ENCODE peak calls at places on chromosomes 5 and 9, in five cellular contexts. One of them, this sample, is unnamed.

GRCh38 chr9:6488395-6488794 is 75.4 kb downstream of the UHRF2 start:
- DNase-seq in A549: no peak
- DNase-seq in progenitor cell of endocrine pancreas: no peak
- DNase-seq in NCI-H345: no peak
- DNase-seq in cerebellar cortex: peak
- DNase-seq in this sample: no peak

GRCh38 chr5:167460449-167461020 is 830.9 kb upstream of the WWC1 start:
- DNase-seq in progenitor cell of endocrine pancreas: no peak
- DNase-seq in A549: no peak
- DNase-seq in NCI-H345: no peak
- DNase-seq in cerebellar cortex: no peak
- DNase-seq in this sample: no peak

GRCh38 chr9:94167055-94167346 is 82.7 kb downstream of the PTPDC1 start:
- DNase-seq in NCI-H345: no peak
- DNase-seq in A549: no peak
- DNase-seq in progenitor cell of endocrine pancreas: no peak
- DNase-seq in cerebellar cortex: no peak
- DNase-seq in this sample: no peak

GRCh38 chr5:172749076-172749475 is 21.9 kb downstream of the DUSP1 start:
- DNase-seq in progenitor cell of endocrine pancreas: no peak
- DNase-seq in cerebellar cortex: no peak
- DNase-seq in NCI-H345: no peak
- DNase-seq in A549: no peak
- DNase-seq in this sample: no peak

GRCh38 chr9:99822596-99823391 is 1.1 kb downstream of the NR4A3 start:
- DNase-seq in NCI-H345: peak
- DNase-seq in progenitor cell of endocrine pancreas: no peak
- DNase-seq in A549: peak
- DNase-seq in cerebellar cortex: peak
- DNase-seq in this sample: no peak

GRCh38 chr5:158175664-158176507 is 316.9 kb upstream of the CLINT1 start:
- DNase-seq in NCI-H345: no peak
- DNase-seq in progenitor cell of endocrine pancreas: no peak
- DNase-seq in A549: no peak
- DNase-seq in cerebellar cortex: no peak
- DNase-seq in this sample: no peak

GRCh38 chr5:32848681-32849080 is 137.6 kb downstream of the NPR3 start:
- DNase-seq in NCI-H345: no peak
- DNase-seq in A549: no peak
- DNase-seq in progenitor cell of endocrine pancreas: no peak
- DNase-seq in cerebellar cortex: no peak
- DNase-seq in this sample: no peak

GRCh38 chr5:121987685-121988073 is 25.9 kb downstream of the SRFBP1 start:
- DNase-seq in A549: no peak
- DNase-seq in progenitor cell of endocrine pancreas: no peak
- DNase-seq in NCI-H345: no peak
- DNase-seq in cerebellar cortex: no peak
- DNase-seq in this sample: no peak

GRCh38 chr5:143249851-143250250 is 153.6 kb downstream of the NR3C1 start:
- DNase-seq in progenitor cell of endocrine pancreas: no peak
- DNase-seq in NCI-H345: no peak
- DNase-seq in cerebellar cortex: no peak
- DNase-seq in A549: no peak
- DNase-seq in this sample: no peak

GRCh38 chr5:178677429-178677828 is 50.6 kb upstream of the CLK4 start:
- DNase-seq in A549: no peak
- DNase-seq in NCI-H345: no peak
- DNase-seq in cerebellar cortex: no peak
- DNase-seq in progenitor cell of endocrine pancreas: no peak
- DNase-seq in this sample: no peak

GRCh38 chr5:71475788-71476384 is 20.4 kb downstream of the BDP1 start:
- DNase-seq in cerebellar cortex: peak
- DNase-seq in A549: peak
- DNase-seq in progenitor cell of endocrine pancreas: no peak
- DNase-seq in NCI-H345: no peak
- DNase-seq in this sample: no peak

GRCh38 chr5:84403773-84404172 is 19.1 kb upstream of the EDIL3 start:
- DNase-seq in progenitor cell of endocrine pancreas: no peak
- DNase-seq in A549: no peak
- DNase-seq in cerebellar cortex: no peak
- DNase-seq in NCI-H345: no peak
- DNase-seq in this sample: no peak